ENCODE peak calls at places on chromosomes 5 and 9, in eight cellular contexts. One of them, this sample, is unnamed.

GRCh38 chr5:126369995-126370731 is 53.0 kb upstream of the GRAMD2B start:
- DNase-seq in DMS153: no peak
- DNase-seq in ELR: peak
- DNase-seq in NCI-H2081: no peak
- DNase-seq in activated CD8-positive, alpha-beta T cell treated with anti-CD3 and anti-CD28 coated beads, Interleukin-2, amount 10 ng/mL, durations not matched to agents 7 days and 5 days: no peak
- DNase-seq in adipocyte: peak
- DNase-seq in NCI-H187: no peak
- DNase-seq in T follicular helper cell: no peak
- DNase-seq in this sample: peak

GRCh38 chr9:134367796-134368490 is 41.7 kb downstream of the RXRA start:
- DNase-seq in adipocyte: no peak
- DNase-seq in NCI-H187: no peak
- DNase-seq in NCI-H2081: no peak
- DNase-seq in ELR: no peak
- DNase-seq in T follicular helper cell: no peak
- DNase-seq in activated CD8-positive, alpha-beta T cell treated with anti-CD3 and anti-CD28 coated beads, Interleukin-2, amount 10 ng/mL, durations not matched to agents 7 days and 5 days: no peak
- DNase-seq in DMS153: no peak
- DNase-seq in this sample: no peak

GRCh38 chr5:10110228-10110627 is 139.5 kb downstream of the ATPSCKMT start:
- DNase-seq in DMS153: no peak
- DNase-seq in T follicular helper cell: no peak
- DNase-seq in ELR: no peak
- DNase-seq in adipocyte: no peak
- DNase-seq in NCI-H2081: no peak
- DNase-seq in activated CD8-positive, alpha-beta T cell treated with anti-CD3 and anti-CD28 coated beads, Interleukin-2, amount 10 ng/mL, durations not matched to agents 7 days and 5 days: no peak
- DNase-seq in NCI-H187: no peak
- DNase-seq in this sample: no peak

GRCh38 chr9:121201045-121201737 is 478 bp downstream of the RAB14 start:
- DNase-seq in activated CD8-positive, alpha-beta T cell treated with anti-CD3 and anti-CD28 coated beads, Interleukin-2, amount 10 ng/mL, durations not matched to agents 7 days and 5 days: peak
- DNase-seq in NCI-H2081: peak
- DNase-seq in ELR: peak
- DNase-seq in NCI-H187: no peak
- DNase-seq in adipocyte: peak
- DNase-seq in DMS153: no peak
- DNase-seq in T follicular helper cell: peak
- DNase-seq in this sample: no peak

GRCh38 chr5:142474426-142474825 is 149.6 kb upstream of the SPRY4 start:
- DNase-seq in T follicular helper cell: no peak
- DNase-seq in ELR: peak
- DNase-seq in adipocyte: peak
- DNase-seq in NCI-H2081: no peak
- DNase-seq in activated CD8-positive, alpha-beta T cell treated with anti-CD3 and anti-CD28 coated beads, Interleukin-2, amount 10 ng/mL, durations not matched to agents 7 days and 5 days: no peak
- DNase-seq in NCI-H187: no peak
- DNase-seq in DMS153: no peak
- DNase-seq in this sample: no peak

GRCh38 chr9:124286292-124286931 is 28.7 kb downstream of the NEK6 start:
- DNase-seq in T follicular helper cell: no peak
- DNase-seq in NCI-H2081: no peak
- DNase-seq in NCI-H187: no peak
- DNase-seq in DMS153: no peak
- DNase-seq in activated CD8-positive, alpha-beta T cell treated with anti-CD3 and anti-CD28 coated beads, Interleukin-2, amount 10 ng/mL, durations not matched to agents 7 days and 5 days: peak
- DNase-seq in ELR: peak
- DNase-seq in adipocyte: peak
- DNase-seq in this sample: no peak

GRCh38 chr5:81363093-81363886 is 30.6 kb downstream of the ACOT12 start:
- DNase-seq in DMS153: no peak
- DNase-seq in ELR: no peak
- DNase-seq in NCI-H187: no peak
- DNase-seq in NCI-H2081: no peak
- DNase-seq in T follicular helper cell: no peak
- DNase-seq in activated CD8-positive, alpha-beta T cell treated with anti-CD3 and anti-CD28 coated beads, Interleukin-2, amount 10 ng/mL, durations not matched to agents 7 days and 5 days: no peak
- DNase-seq in adipocyte: no peak
- DNase-seq in this sample: no peak

GRCh38 chr9:123927625-123928308 is 2.2 kb downstream of the DENND1A start:
- DNase-seq in T follicular helper cell: no peak
- DNase-seq in NCI-H2081: no peak
- DNase-seq in ELR: peak
- DNase-seq in NCI-H187: no peak
- DNase-seq in activated CD8-positive, alpha-beta T cell treated with anti-CD3 and anti-CD28 coated beads, Interleukin-2, amount 10 ng/mL, durations not matched to agents 7 days and 5 days: no peak
- DNase-seq in DMS153: no peak
- DNase-seq in adipocyte: peak
- DNase-seq in this sample: peak

GRCh38 chr5:179907570-179908324 is at the start of gene TBC1D9B:
- DNase-seq in adipocyte: peak
- DNase-seq in DMS153: no peak
- DNase-seq in NCI-H2081: peak
- DNase-seq in activated CD8-positive, alpha-beta T cell treated with anti-CD3 and anti-CD28 coated beads, Interleukin-2, amount 10 ng/mL, durations not matched to agents 7 days and 5 days: peak
- DNase-seq in T follicular helper cell: peak
- DNase-seq in ELR: peak
- DNase-seq in NCI-H187: peak
- DNase-seq in this sample: peak

GRCh38 chr5:140014751-140015150 is 28.3 kb downstream of the NRG2 start:
- DNase-seq in NCI-H2081: no peak
- DNase-seq in NCI-H187: no peak
- DNase-seq in DMS153: no peak
- DNase-seq in T follicular helper cell: no peak
- DNase-seq in adipocyte: no peak
- DNase-seq in activated CD8-positive, alpha-beta T cell treated with anti-CD3 and anti-CD28 coated beads, Interleukin-2, amount 10 ng/mL, durations not matched to agents 7 days and 5 days: no peak
- DNase-seq in ELR: no peak
- DNase-seq in this sample: no peak

GRCh38 chr9:134546231-134546731 is 95.3 kb upstream of the COL5A1 start:
- DNase-seq in DMS153: no peak
- DNase-seq in adipocyte: peak
- DNase-seq in T follicular helper cell: no peak
- DNase-seq in NCI-H187: no peak
- DNase-seq in NCI-H2081: no peak
- DNase-seq in activated CD8-positive, alpha-beta T cell treated with anti-CD3 and anti-CD28 coated beads, Interleukin-2, amount 10 ng/mL, durations not matched to agents 7 days and 5 days: no peak
- DNase-seq in ELR: no peak
- DNase-seq in this sample: no peak

GRCh38 chr5:115179959-115180709 is 10.4 kb upstream of the TRIM36 start:
- DNase-seq in NCI-H2081: peak
- DNase-seq in ELR: peak
- DNase-seq in DMS153: peak
- DNase-seq in activated CD8-positive, alpha-beta T cell treated with anti-CD3 and anti-CD28 coated beads, Interleukin-2, amount 10 ng/mL, durations not matched to agents 7 days and 5 days: peak
- DNase-seq in T follicular helper cell: peak
- DNase-seq in adipocyte: peak
- DNase-seq in NCI-H187: no peak
- DNase-seq in this sample: no peak

GRCh38 chr9:85402541-85402940 is 339.2 kb downstream of the AGTPBP1 start:
- DNase-seq in NCI-H2081: no peak
- DNase-seq in ELR: no peak
- DNase-seq in DMS153: no peak
- DNase-seq in NCI-H187: no peak
- DNase-seq in adipocyte: no peak
- DNase-seq in activated CD8-positive, alpha-beta T cell treated with anti-CD3 and anti-CD28 coated beads, Interleukin-2, amount 10 ng/mL, durations not matched to agents 7 days and 5 days: no peak
- DNase-seq in T follicular helper cell: no peak
- DNase-seq in this sample: no peak